ENCODE peak calls at places on chromosome 1, in five cellular contexts. R is Peyer's patch, W is HuH-7.5, U is NCI-H1105 treated with DMSO at 0.1 percent for 48 hours, F is GM13977. Q is an unnamed sample.

GRCh38 chr1:156959414-156959813 is 39.0 kb downstream of the LRRC71 start:
- DNase-seq in R (no peak), W (no peak), U (no peak), F (no peak), Q (peak; percentile 20)

GRCh38 chr1:170732262-170732595 is 68.3 kb downstream of the PRRX1 start:
- DNase-seq in R (no peak), W (no peak), U (no peak), F (no peak), Q (peak; percentile 55)

GRCh38 chr1:173603056-173603591 is at the start of gene SLC9C2:
- DNase-seq in R (no peak), W (no peak), U (no peak), F (no peak), Q (no peak)

GRCh38 chr1:30034627-30035521 is 688.5 kb downstream of the MATN1 start:
- DNase-seq in R (peak; percentile 40), W (no peak), U (peak; percentile 72), F (no peak), Q (no peak)

GRCh38 chr1:162022626-162023025 is 1.0 kb downstream of the OLFML2B start:
- DNase-seq in R (no peak), W (no peak), U (no peak), F (no peak), Q (no peak)

GRCh38 chr1:36238433-36238832 is 14.2 kb downstream of the THRAP3 start:
- DNase-seq in R (no peak), W (no peak), U (no peak), F (no peak), Q (peak; percentile 18)

GRCh38 chr1:183090386-183091006 is 67.3 kb downstream of the LAMC1 start:
- DNase-seq in R (no peak), W (no peak), U (no peak), F (no peak), Q (no peak)

GRCh38 chr1:204791453-204792366 is 79.0 kb upstream of the NFASC start:
- DNase-seq in R (peak; percentile 93), W (peak; percentile 57), U (peak; percentile 59), F (peak; percentile 70), Q (peak; percentile 32)

GRCh38 chr1:223844962-223845809 is 561 bp downstream of the TP53BP2 start:
- DNase-seq in R (peak; percentile 73), W (peak; percentile 23), U (peak; percentile 61), F (peak; percentile 40), Q (peak; percentile 37)

GRCh38 chr1:61322769-61323168 is 240.4 kb downstream of the NFIA start:
- DNase-seq in R (no peak), W (no peak), U (peak; percentile 43), F (no peak), Q (no peak)

GRCh38 chr1:154413177-154413576 is 8.0 kb downstream of the IL6R start:
- DNase-seq in R (no peak), W (no peak), U (no peak), F (no peak), Q (no peak)

GRCh38 chr1:70504821-70505193 is 93.7 kb downstream of the CTH start:
- DNase-seq in R (no peak), W (no peak), U (no peak), F (no peak), Q (peak; percentile 86)

GRCh38 chr1:185894806-185895205 is 160.6 kb downstream of the HMCN1 start:
- DNase-seq in R (no peak), W (no peak), U (no peak), F (no peak), Q (no peak)

GRCh38 chr1:151533870-151534269 is 6.2 kb upstream of the TUFT1 start:
- DNase-seq in R (peak; percentile 37), W (no peak), U (no peak), F (no peak), Q (no peak)

GRCh38 chr1:213277036-213277435 is 226.0 kb downstream of the RPS6KC1 start:
- DNase-seq in R (no peak), W (no peak), U (no peak), F (no peak), Q (no peak)

GRCh38 chr1:7975212-7975865 is 13.8 kb downstream of the PARK7 start:
- DNase-seq in R (peak; percentile 81), W (peak; percentile 67), U (peak; percentile 45), F (peak; percentile 48), Q (peak; percentile 77)

GRCh38 chr1:39969531-39970270 is 14.8 kb downstream of the MFSD2A start:
- DNase-seq in R (no peak), W (no peak), U (no peak), F (no peak), Q (no peak)